ENCODE peak calls at places on chromosomes 13 and 19, in eight cellular contexts. One of them, this sample, is unnamed.
A peak's percentile ranks its signal among the peaks of the same experiment; 100 is the strongest.

GRCh38 chr13:62613819-62614218 is 1198.2 kb upstream of the PCDH20 start:
- DNase-seq in Peyer's patch: no peak
- DNase-seq in fibroblast of the aortic adventitia: no peak
- DNase-seq in A172: no peak
- DNase-seq in activated naive CD4-positive, alpha-beta T cell: no peak
- DNase-seq in Caco-2: no peak
- DNase-seq in ovary: no peak
- DNase-seq in amygdala: no peak
- DNase-seq in this sample: no peak

GRCh38 chr13:43894438-43894837 is 14.7 kb downstream of the LACC1 start:
- DNase-seq in amygdala: no peak
- DNase-seq in activated naive CD4-positive, alpha-beta T cell: no peak
- DNase-seq in ovary: no peak
- DNase-seq in Caco-2: no peak
- DNase-seq in fibroblast of the aortic adventitia: no peak
- DNase-seq in A172: no peak
- DNase-seq in Peyer's patch: no peak
- DNase-seq in this sample: no peak

GRCh38 chr19:54429545-54430227 is 14.4 kb downstream of the TTYH1 start:
- DNase-seq in Peyer's patch: no peak
- DNase-seq in amygdala: no peak
- DNase-seq in fibroblast of the aortic adventitia: no peak
- DNase-seq in Caco-2: no peak
- DNase-seq in A172: no peak
- DNase-seq in activated naive CD4-positive, alpha-beta T cell: no peak
- DNase-seq in ovary: no peak
- DNase-seq in this sample: no peak

GRCh38 chr13:114126789-114127472 is 5.5 kb downstream of the RASA3 start:
- DNase-seq in amygdala: no peak
- DNase-seq in fibroblast of the aortic adventitia: no peak
- DNase-seq in activated naive CD4-positive, alpha-beta T cell: no peak
- DNase-seq in Caco-2: no peak
- DNase-seq in A172: no peak
- DNase-seq in Peyer's patch: no peak
- DNase-seq in ovary: no peak
- DNase-seq in this sample: no peak

GRCh38 chr19:38280030-38280921 is 15.9 kb downstream of the SPINT2 start:
- DNase-seq in amygdala: no peak
- DNase-seq in Caco-2: no peak
- DNase-seq in Peyer's patch: no peak
- DNase-seq in fibroblast of the aortic adventitia: no peak
- DNase-seq in ovary: no peak
- DNase-seq in A172: no peak
- DNase-seq in activated naive CD4-positive, alpha-beta T cell: no peak
- DNase-seq in this sample: no peak

GRCh38 chr13:30718661-30719520 is 16.5 kb upstream of the ALOX5AP start:
- DNase-seq in A172: peak; percentile 83
- DNase-seq in Peyer's patch: no peak
- DNase-seq in Caco-2: no peak
- DNase-seq in activated naive CD4-positive, alpha-beta T cell: no peak
- DNase-seq in fibroblast of the aortic adventitia: peak; percentile 93
- DNase-seq in amygdala: no peak
- DNase-seq in ovary: no peak
- DNase-seq in this sample: no peak

GRCh38 chr19:4866595-4867424 is 657 bp downstream of the PLIN3 start:
- DNase-seq in Peyer's patch: peak; percentile 82
- DNase-seq in A172: no peak
- DNase-seq in fibroblast of the aortic adventitia: peak; percentile 54
- DNase-seq in activated naive CD4-positive, alpha-beta T cell: no peak
- DNase-seq in amygdala: no peak
- DNase-seq in Caco-2: peak; percentile 46
- DNase-seq in ovary: peak; percentile 79
- DNase-seq in this sample: no peak

GRCh38 chr19:5893907-5894703 is 9.5 kb downstream of the NDUFA11 start:
- DNase-seq in amygdala: no peak
- DNase-seq in activated naive CD4-positive, alpha-beta T cell: no peak
- DNase-seq in A172: no peak
- DNase-seq in ovary: no peak
- DNase-seq in fibroblast of the aortic adventitia: no peak
- DNase-seq in Peyer's patch: no peak
- DNase-seq in Caco-2: no peak
- DNase-seq in this sample: no peak

GRCh38 chr19:1399079-1399478 is 2.3 kb downstream of the GAMT start:
- DNase-seq in ovary: no peak
- DNase-seq in amygdala: no peak
- DNase-seq in fibroblast of the aortic adventitia: no peak
- DNase-seq in A172: no peak
- DNase-seq in Caco-2: no peak
- DNase-seq in activated naive CD4-positive, alpha-beta T cell: no peak
- DNase-seq in Peyer's patch: no peak
- DNase-seq in this sample: no peak

GRCh38 chr19:50377051-50377441 is 789 bp downstream of the NR1H2 start:
- DNase-seq in amygdala: no peak
- DNase-seq in Peyer's patch: peak; percentile 80
- DNase-seq in Caco-2: peak; percentile 64
- DNase-seq in A172: no peak
- DNase-seq in fibroblast of the aortic adventitia: no peak
- DNase-seq in activated naive CD4-positive, alpha-beta T cell: no peak
- DNase-seq in ovary: peak; percentile 75
- DNase-seq in this sample: no peak

GRCh38 chr13:27131202-27131623 is 40.4 kb downstream of the USP12 start:
- DNase-seq in Peyer's patch: peak; percentile 57
- DNase-seq in A172: peak; percentile 67
- DNase-seq in Caco-2: no peak
- DNase-seq in ovary: no peak
- DNase-seq in amygdala: no peak
- DNase-seq in activated naive CD4-positive, alpha-beta T cell: no peak
- DNase-seq in fibroblast of the aortic adventitia: peak; percentile 33
- DNase-seq in this sample: peak; percentile 22

GRCh38 chr13:79673993-79674377 is 193.0 kb downstream of the NDFIP2 start:
- DNase-seq in activated naive CD4-positive, alpha-beta T cell: no peak
- DNase-seq in amygdala: no peak
- DNase-seq in Peyer's patch: no peak
- DNase-seq in fibroblast of the aortic adventitia: no peak
- DNase-seq in Caco-2: no peak
- DNase-seq in ovary: no peak
- DNase-seq in A172: no peak
- DNase-seq in this sample: no peak

GRCh38 chr19:57406516-57407123 is 4.3 kb upstream of the ZNF17 start:
- DNase-seq in amygdala: no peak
- DNase-seq in A172: peak; percentile 27
- DNase-seq in Peyer's patch: peak; percentile 78
- DNase-seq in activated naive CD4-positive, alpha-beta T cell: peak; percentile 20
- DNase-seq in ovary: no peak
- DNase-seq in fibroblast of the aortic adventitia: peak; percentile 58
- DNase-seq in Caco-2: peak; percentile 84
- DNase-seq in this sample: no peak

GRCh38 chr13:75153386-75153785 is 328.6 kb downstream of the TBC1D4 start:
- DNase-seq in Caco-2: no peak
- DNase-seq in Peyer's patch: no peak
- DNase-seq in ovary: no peak
- DNase-seq in fibroblast of the aortic adventitia: no peak
- DNase-seq in amygdala: no peak
- DNase-seq in A172: no peak
- DNase-seq in activated naive CD4-positive, alpha-beta T cell: no peak
- DNase-seq in this sample: no peak

GRCh38 chr19:40335101-40335500 is 13.1 kb downstream of the C19orf47 start:
- DNase-seq in A172: no peak
- DNase-seq in fibroblast of the aortic adventitia: no peak
- DNase-seq in activated naive CD4-positive, alpha-beta T cell: no peak
- DNase-seq in ovary: no peak
- DNase-seq in Caco-2: no peak
- DNase-seq in Peyer's patch: no peak
- DNase-seq in amygdala: no peak
- DNase-seq in this sample: no peak

GRCh38 chr13:42990147-42990990 is 1.7 kb downstream of the EPSTI1 start:
- DNase-seq in Caco-2: no peak
- DNase-seq in Peyer's patch: no peak
- DNase-seq in amygdala: no peak
- DNase-seq in activated naive CD4-positive, alpha-beta T cell: no peak
- DNase-seq in A172: no peak
- DNase-seq in fibroblast of the aortic adventitia: peak; percentile 16
- DNase-seq in ovary: no peak
- DNase-seq in this sample: no peak

GRCh38 chr19:9673912-9674668 is 810 bp downstream of the ZNF562 start:
- DNase-seq in A172: peak; percentile 49
- DNase-seq in amygdala: no peak
- DNase-seq in ovary: no peak
- DNase-seq in activated naive CD4-positive, alpha-beta T cell: no peak
- DNase-seq in Peyer's patch: no peak
- DNase-seq in Caco-2: peak; percentile 4
- DNase-seq in fibroblast of the aortic adventitia: peak; percentile 6
- DNase-seq in this sample: no peak

This sample was measured in caudate nucleus.